ENCODE peak calls at places on chromosomes 3 and 15, in five cellular contexts. One of them, this sample, is unnamed.

GRCh38 chr3:11724615-11725339 is 81.1 kb upstream of the VGLL4 start:
- DNase-seq in activated CD4-positive, alpha-beta T cell treated with anti-CD3 and anti-CD28 coated beads for 24 hours: no peak
- DNase-seq in Karpas-422: peak
- DNase-seq in nucleus accumbens: no peak
- DNase-seq in activated gamma-delta T cell treated with Interleukin-2 at 50 U/mL for 16 hours: no peak
- DNase-seq in this sample: no peak

GRCh38 chr3:163438760-163439159 is 1639.5 kb downstream of the SI start:
- DNase-seq in activated CD4-positive, alpha-beta T cell treated with anti-CD3 and anti-CD28 coated beads for 24 hours: no peak
- DNase-seq in Karpas-422: no peak
- DNase-seq in nucleus accumbens: no peak
- DNase-seq in activated gamma-delta T cell treated with Interleukin-2 at 50 U/mL for 16 hours: no peak
- DNase-seq in this sample: no peak

GRCh38 chr3:127831723-127832172 is 9.4 kb upstream of the MGLL start:
- DNase-seq in activated CD4-positive, alpha-beta T cell treated with anti-CD3 and anti-CD28 coated beads for 24 hours: no peak
- DNase-seq in Karpas-422: peak
- DNase-seq in nucleus accumbens: no peak
- DNase-seq in activated gamma-delta T cell treated with Interleukin-2 at 50 U/mL for 16 hours: peak
- DNase-seq in this sample: no peak

GRCh38 chr15:37107754-37108724 is 7.7 kb upstream of the MEIS2 start:
- DNase-seq in activated CD4-positive, alpha-beta T cell treated with anti-CD3 and anti-CD28 coated beads for 24 hours: no peak
- DNase-seq in Karpas-422: no peak
- DNase-seq in nucleus accumbens: no peak
- DNase-seq in activated gamma-delta T cell treated with Interleukin-2 at 50 U/mL for 16 hours: no peak
- DNase-seq in this sample: no peak

GRCh38 chr3:188345223-188345622 is 191.3 kb downstream of the LPP start:
- DNase-seq in activated CD4-positive, alpha-beta T cell treated with anti-CD3 and anti-CD28 coated beads for 24 hours: no peak
- DNase-seq in Karpas-422: no peak
- DNase-seq in nucleus accumbens: no peak
- DNase-seq in activated gamma-delta T cell treated with Interleukin-2 at 50 U/mL for 16 hours: no peak
- DNase-seq in this sample: no peak

GRCh38 chr3:67357610-67358458 is 296.6 kb downstream of the SUCLG2 start:
- DNase-seq in activated CD4-positive, alpha-beta T cell treated with anti-CD3 and anti-CD28 coated beads for 24 hours: no peak
- DNase-seq in Karpas-422: peak
- DNase-seq in nucleus accumbens: no peak
- DNase-seq in activated gamma-delta T cell treated with Interleukin-2 at 50 U/mL for 16 hours: no peak
- DNase-seq in this sample: no peak

GRCh38 chr3:97823503-97824004 is 1.7 kb downstream of the CRYBG3 start:
- DNase-seq in activated CD4-positive, alpha-beta T cell treated with anti-CD3 and anti-CD28 coated beads for 24 hours: no peak
- DNase-seq in Karpas-422: no peak
- DNase-seq in nucleus accumbens: peak
- DNase-seq in activated gamma-delta T cell treated with Interleukin-2 at 50 U/mL for 16 hours: no peak
- DNase-seq in this sample: no peak

GRCh38 chr3:9078561-9079240 is 115.4 kb upstream of the RAD18 start:
- DNase-seq in activated CD4-positive, alpha-beta T cell treated with anti-CD3 and anti-CD28 coated beads for 24 hours: no peak
- DNase-seq in Karpas-422: no peak
- DNase-seq in nucleus accumbens: no peak
- DNase-seq in activated gamma-delta T cell treated with Interleukin-2 at 50 U/mL for 16 hours: no peak
- DNase-seq in this sample: no peak

GRCh38 chr3:179563298-179563934 is 690 bp downstream of the ACTL6A start:
- DNase-seq in activated CD4-positive, alpha-beta T cell treated with anti-CD3 and anti-CD28 coated beads for 24 hours: peak
- DNase-seq in Karpas-422: peak
- DNase-seq in nucleus accumbens: peak
- DNase-seq in activated gamma-delta T cell treated with Interleukin-2 at 50 U/mL for 16 hours: peak
- DNase-seq in this sample: peak

GRCh38 chr15:72231066-72231846 is at the start of gene PKM:
- DNase-seq in activated CD4-positive, alpha-beta T cell treated with anti-CD3 and anti-CD28 coated beads for 24 hours: peak
- DNase-seq in Karpas-422: peak
- DNase-seq in nucleus accumbens: peak
- DNase-seq in activated gamma-delta T cell treated with Interleukin-2 at 50 U/mL for 16 hours: peak
- DNase-seq in this sample: peak

GRCh38 chr3:8603115-8603710 is 41.4 kb downstream of the SSUH2 start:
- DNase-seq in activated CD4-positive, alpha-beta T cell treated with anti-CD3 and anti-CD28 coated beads for 24 hours: no peak
- DNase-seq in Karpas-422: no peak
- DNase-seq in nucleus accumbens: no peak
- DNase-seq in activated gamma-delta T cell treated with Interleukin-2 at 50 U/mL for 16 hours: no peak
- DNase-seq in this sample: no peak

GRCh38 chr3:185796431-185797107 is 28.3 kb downstream of the IGF2BP2 start:
- DNase-seq in activated CD4-positive, alpha-beta T cell treated with anti-CD3 and anti-CD28 coated beads for 24 hours: no peak
- DNase-seq in Karpas-422: no peak
- DNase-seq in nucleus accumbens: no peak
- DNase-seq in activated gamma-delta T cell treated with Interleukin-2 at 50 U/mL for 16 hours: no peak
- DNase-seq in this sample: no peak

GRCh38 chr3:101813817-101814440 is 34.9 kb downstream of the NXPE3 start:
- DNase-seq in activated CD4-positive, alpha-beta T cell treated with anti-CD3 and anti-CD28 coated beads for 24 hours: no peak
- DNase-seq in Karpas-422: peak
- DNase-seq in nucleus accumbens: no peak
- DNase-seq in activated gamma-delta T cell treated with Interleukin-2 at 50 U/mL for 16 hours: no peak
- DNase-seq in this sample: no peak

GRCh38 chr15:41695750-41696436 is 35.7 kb downstream of the MGA start:
- DNase-seq in activated CD4-positive, alpha-beta T cell treated with anti-CD3 and anti-CD28 coated beads for 24 hours: peak
- DNase-seq in Karpas-422: peak
- DNase-seq in nucleus accumbens: no peak
- DNase-seq in activated gamma-delta T cell treated with Interleukin-2 at 50 U/mL for 16 hours: peak
- DNase-seq in this sample: peak

GRCh38 chr3:178485756-178486155 is 50.5 kb upstream of the KCNMB2 start:
- DNase-seq in activated CD4-positive, alpha-beta T cell treated with anti-CD3 and anti-CD28 coated beads for 24 hours: no peak
- DNase-seq in Karpas-422: no peak
- DNase-seq in nucleus accumbens: no peak
- DNase-seq in activated gamma-delta T cell treated with Interleukin-2 at 50 U/mL for 16 hours: no peak
- DNase-seq in this sample: no peak

GRCh38 chr3:59540241-59540640 is 490.4 kb upstream of the CFAP20DC start:
- DNase-seq in activated CD4-positive, alpha-beta T cell treated with anti-CD3 and anti-CD28 coated beads for 24 hours: no peak
- DNase-seq in Karpas-422: no peak
- DNase-seq in nucleus accumbens: no peak
- DNase-seq in activated gamma-delta T cell treated with Interleukin-2 at 50 U/mL for 16 hours: no peak
- DNase-seq in this sample: no peak

GRCh38 chr3:79558943-79559342 is 208.9 kb downstream of the ROBO1 start:
- DNase-seq in activated CD4-positive, alpha-beta T cell treated with anti-CD3 and anti-CD28 coated beads for 24 hours: no peak
- DNase-seq in Karpas-422: no peak
- DNase-seq in nucleus accumbens: no peak
- DNase-seq in activated gamma-delta T cell treated with Interleukin-2 at 50 U/mL for 16 hours: no peak
- DNase-seq in this sample: no peak

This sample was measured in effector CD4-positive, alpha-beta T cell.